ENCODE peak calls at places on chromosomes 6 and 20, in six cellular contexts. One of them, this sample, is unnamed.

GRCh38 chr20:9660236-9660868 is 146.0 kb downstream of the LAMP5 start:
- DNase-seq in fibroblast of gingiva: no peak
- DNase-seq in GM20000: no peak
- DNase-seq in amniotic stem cell: no peak
- DNase-seq in GM13976: no peak
- DNase-seq in psoas muscle: no peak
- DNase-seq in this sample: no peak

GRCh38 chr6:11208267-11208666 is 24.2 kb downstream of the NEDD9 start:
- DNase-seq in fibroblast of gingiva: no peak
- DNase-seq in GM13976: no peak
- DNase-seq in GM20000: no peak
- DNase-seq in amniotic stem cell: no peak
- DNase-seq in psoas muscle: no peak
- DNase-seq in this sample: no peak

GRCh38 chr6:147974376-147974775 is 368.3 kb upstream of the SASH1 start:
- DNase-seq in fibroblast of gingiva: peak; percentile 52
- DNase-seq in psoas muscle: no peak
- DNase-seq in GM13976: no peak
- DNase-seq in amniotic stem cell: no peak
- DNase-seq in GM20000: no peak
- DNase-seq in this sample: no peak

GRCh38 chr6:142326539-142326938 is 24.7 kb downstream of the ADGRG6 start:
- DNase-seq in fibroblast of gingiva: no peak
- DNase-seq in amniotic stem cell: no peak
- DNase-seq in psoas muscle: no peak
- DNase-seq in GM20000: no peak
- DNase-seq in GM13976: no peak
- DNase-seq in this sample: no peak

GRCh38 chr6:88008821-88009220 is 38.8 kb upstream of the SPACA1 start:
- DNase-seq in psoas muscle: no peak
- DNase-seq in amniotic stem cell: no peak
- DNase-seq in GM13976: no peak
- DNase-seq in GM20000: no peak
- DNase-seq in fibroblast of gingiva: peak; percentile 13
- DNase-seq in this sample: no peak

GRCh38 chr6:142913511-142914047 is 31.4 kb downstream of the HIVEP2 start:
- DNase-seq in GM13976: peak; percentile 63
- DNase-seq in psoas muscle: no peak
- DNase-seq in amniotic stem cell: no peak
- DNase-seq in GM20000: peak; percentile 78
- DNase-seq in fibroblast of gingiva: no peak
- DNase-seq in this sample: peak; percentile 77

GRCh38 chr20:18380908-18381529 is 85.8 kb downstream of the DZANK1 start:
- DNase-seq in GM20000: no peak
- DNase-seq in GM13976: no peak
- DNase-seq in psoas muscle: no peak
- DNase-seq in amniotic stem cell: no peak
- DNase-seq in fibroblast of gingiva: no peak
- DNase-seq in this sample: no peak

GRCh38 chr20:31823360-31824124 is 4.4 kb downstream of the MYLK2 start:
- DNase-seq in GM13976: no peak
- DNase-seq in psoas muscle: no peak
- DNase-seq in fibroblast of gingiva: no peak
- DNase-seq in amniotic stem cell: no peak
- DNase-seq in GM20000: no peak
- DNase-seq in this sample: no peak

GRCh38 chr20:32480361-32481199 is 104.6 kb downstream of the NOL4L start:
- DNase-seq in amniotic stem cell: no peak
- DNase-seq in fibroblast of gingiva: no peak
- DNase-seq in psoas muscle: no peak
- DNase-seq in GM13976: no peak
- DNase-seq in GM20000: no peak
- DNase-seq in this sample: no peak

GRCh38 chr6:160363016-160363996 is 15.1 kb downstream of the SLC22A3 start:
- DNase-seq in GM13976: no peak
- DNase-seq in amniotic stem cell: no peak
- DNase-seq in fibroblast of gingiva: no peak
- DNase-seq in psoas muscle: no peak
- DNase-seq in GM20000: no peak
- DNase-seq in this sample: no peak

GRCh38 chr6:55543633-55544309 is 35.2 kb downstream of the HMGCLL1 start:
- DNase-seq in GM20000: no peak
- DNase-seq in fibroblast of gingiva: no peak
- DNase-seq in amniotic stem cell: no peak
- DNase-seq in psoas muscle: no peak
- DNase-seq in GM13976: no peak
- DNase-seq in this sample: no peak

GRCh38 chr6:161438430-161439030 is 164.7 kb upstream of the AGPAT4 start:
- DNase-seq in psoas muscle: no peak
- DNase-seq in GM20000: no peak
- DNase-seq in amniotic stem cell: no peak
- DNase-seq in GM13976: no peak
- DNase-seq in fibroblast of gingiva: no peak
- DNase-seq in this sample: no peak

GRCh38 chr6:42331019-42331418 is 113.4 kb upstream of the MRPS10 start:
- DNase-seq in psoas muscle: no peak
- DNase-seq in fibroblast of gingiva: no peak
- DNase-seq in GM20000: no peak
- DNase-seq in GM13976: no peak
- DNase-seq in amniotic stem cell: no peak
- DNase-seq in this sample: no peak

GRCh38 chr6:40328376-40328987 is 258.7 kb downstream of the LRFN2 start:
- DNase-seq in GM20000: peak; percentile 19
- DNase-seq in fibroblast of gingiva: no peak
- DNase-seq in psoas muscle: no peak
- DNase-seq in amniotic stem cell: no peak
- DNase-seq in GM13976: no peak
- DNase-seq in this sample: no peak

GRCh38 chr20:31544600-31544999 is 30.4 kb downstream of the HM13 start:
- DNase-seq in psoas muscle: no peak
- DNase-seq in GM20000: no peak
- DNase-seq in GM13976: no peak
- DNase-seq in amniotic stem cell: no peak
- DNase-seq in fibroblast of gingiva: no peak
- DNase-seq in this sample: no peak

GRCh38 chr6:743320-744096 is 50.6 kb upstream of the EXOC2 start:
- DNase-seq in amniotic stem cell: no peak
- DNase-seq in psoas muscle: no peak
- DNase-seq in GM13976: no peak
- DNase-seq in fibroblast of gingiva: no peak
- DNase-seq in GM20000: no peak
- DNase-seq in this sample: no peak

GRCh38 chr6:130927305-130927704 is 100.1 kb downstream of the SMLR1 start:
- DNase-seq in psoas muscle: no peak
- DNase-seq in GM13976: no peak
- DNase-seq in amniotic stem cell: no peak
- DNase-seq in GM20000: no peak
- DNase-seq in fibroblast of gingiva: no peak
- DNase-seq in this sample: no peak

GRCh38 chr6:14277405-14277930 is 159.9 kb downstream of the CD83 start:
- DNase-seq in amniotic stem cell: no peak
- DNase-seq in fibroblast of gingiva: no peak
- DNase-seq in psoas muscle: no peak
- DNase-seq in GM20000: no peak
- DNase-seq in GM13976: peak; percentile 31
- DNase-seq in this sample: peak; percentile 26

GRCh38 chr6:142845143-142845571 is 99.8 kb downstream of the HIVEP2 start:
- DNase-seq in GM13976: peak; percentile 35
- DNase-seq in amniotic stem cell: no peak
- DNase-seq in fibroblast of gingiva: no peak
- DNase-seq in GM20000: peak; percentile 20
- DNase-seq in psoas muscle: no peak
- DNase-seq in this sample: peak; percentile 32

GRCh38 chr6:136103763-136104311 is 146.3 kb downstream of the MTFR2 start:
- DNase-seq in psoas muscle: peak; percentile 23
- DNase-seq in amniotic stem cell: no peak
- DNase-seq in fibroblast of gingiva: no peak
- DNase-seq in GM20000: no peak
- DNase-seq in GM13976: no peak
- DNase-seq in this sample: no peak

GRCh38 chr6:11701568-11701967 is 77.0 kb downstream of the ADTRP start:
- DNase-seq in fibroblast of gingiva: no peak
- DNase-seq in amniotic stem cell: no peak
- DNase-seq in GM20000: no peak
- DNase-seq in psoas muscle: no peak
- DNase-seq in GM13976: no peak
- DNase-seq in this sample: no peak

GRCh38 chr6:150273457-150274309 is 95.1 kb upstream of the IYD start:
- DNase-seq in amniotic stem cell: no peak
- DNase-seq in psoas muscle: peak; percentile 45
- DNase-seq in GM13976: no peak
- DNase-seq in GM20000: peak; percentile 9
- DNase-seq in fibroblast of gingiva: no peak
- DNase-seq in this sample: no peak

GRCh38 chr6:140487586-140487985 is 1113.1 kb upstream of the CITED2 start:
- DNase-seq in psoas muscle: no peak
- DNase-seq in amniotic stem cell: no peak
- DNase-seq in fibroblast of gingiva: peak; percentile 59
- DNase-seq in GM20000: no peak
- DNase-seq in GM13976: no peak
- DNase-seq in this sample: no peak

GRCh38 chr6:88869263-88870023 is 94.0 kb downstream of the RNGTT start:
- DNase-seq in fibroblast of gingiva: peak; percentile 73
- DNase-seq in amniotic stem cell: no peak
- DNase-seq in GM13976: no peak
- DNase-seq in GM20000: no peak
- DNase-seq in psoas muscle: no peak
- DNase-seq in this sample: no peak

GRCh38 chr6:78538002-78538401 is 329.3 kb upstream of the IRAK1BP1 start:
- DNase-seq in fibroblast of gingiva: no peak
- DNase-seq in psoas muscle: no peak
- DNase-seq in GM13976: no peak
- DNase-seq in amniotic stem cell: no peak
- DNase-seq in GM20000: no peak
- DNase-seq in this sample: no peak

GRCh38 chr6:43953794-43954310 is 173.4 kb downstream of the MRPL14 start:
- DNase-seq in amniotic stem cell: no peak
- DNase-seq in GM13976: no peak
- DNase-seq in fibroblast of gingiva: no peak
- DNase-seq in psoas muscle: peak; percentile 81
- DNase-seq in GM20000: no peak
- DNase-seq in this sample: no peak

GRCh38 chr6:23647045-23647444 is 479.0 kb upstream of the NRSN1 start:
- DNase-seq in psoas muscle: no peak
- DNase-seq in GM20000: no peak
- DNase-seq in GM13976: no peak
- DNase-seq in amniotic stem cell: no peak
- DNase-seq in fibroblast of gingiva: no peak
- DNase-seq in this sample: no peak

GRCh38 chr6:35534396-35535170 is 21.9 kb upstream of the TULP1 start:
- DNase-seq in psoas muscle: no peak
- DNase-seq in amniotic stem cell: no peak
- DNase-seq in GM13976: no peak
- DNase-seq in fibroblast of gingiva: no peak
- DNase-seq in GM20000: no peak
- DNase-seq in this sample: no peak

GRCh38 chr20:53677447-53678314 is 84.0 kb upstream of the ZNF217 start:
- DNase-seq in GM20000: no peak
- DNase-seq in fibroblast of gingiva: peak; percentile 34
- DNase-seq in amniotic stem cell: no peak
- DNase-seq in psoas muscle: no peak
- DNase-seq in GM13976: no peak
- DNase-seq in this sample: no peak

GRCh38 chr20:32976746-32977145 is 27.5 kb downstream of the SUN5 start:
- DNase-seq in fibroblast of gingiva: no peak
- DNase-seq in psoas muscle: no peak
- DNase-seq in amniotic stem cell: no peak
- DNase-seq in GM20000: no peak
- DNase-seq in GM13976: no peak
- DNase-seq in this sample: no peak

GRCh38 chr6:40962241-40962640 is 76.8 kb downstream of the UNC5CL start:
- DNase-seq in amniotic stem cell: no peak
- DNase-seq in fibroblast of gingiva: peak; percentile 6
- DNase-seq in GM20000: peak; percentile 31
- DNase-seq in psoas muscle: no peak
- DNase-seq in GM13976: peak; percentile 45
- DNase-seq in this sample: peak; percentile 37

GRCh38 chr20:1906361-1907051 is 11.3 kb downstream of the SIRPA start:
- DNase-seq in fibroblast of gingiva: no peak
- DNase-seq in psoas muscle: no peak
- DNase-seq in GM20000: peak; percentile 31
- DNase-seq in amniotic stem cell: no peak
- DNase-seq in GM13976: no peak
- DNase-seq in this sample: peak; percentile 43

GRCh38 chr20:62066339-62066982 is 780 bp upstream of the TAF4 start:
- DNase-seq in amniotic stem cell: peak; percentile 5
- DNase-seq in GM13976: peak; percentile 77
- DNase-seq in psoas muscle: peak; percentile 43
- DNase-seq in GM20000: no peak
- DNase-seq in fibroblast of gingiva: no peak
- DNase-seq in this sample: peak; percentile 68

GRCh38 chr6:7629321-7629720 is 39.3 kb downstream of the SNRNP48 start:
- DNase-seq in psoas muscle: no peak
- DNase-seq in amniotic stem cell: no peak
- DNase-seq in fibroblast of gingiva: no peak
- DNase-seq in GM20000: no peak
- DNase-seq in GM13976: no peak
- DNase-seq in this sample: no peak

GRCh38 chr6:156427345-156427744 is 349.8 kb upstream of the ARID1B start:
- DNase-seq in psoas muscle: peak; percentile 43
- DNase-seq in amniotic stem cell: peak; percentile 65
- DNase-seq in fibroblast of gingiva: peak; percentile 49
- DNase-seq in GM20000: no peak
- DNase-seq in GM13976: no peak
- DNase-seq in this sample: no peak

GRCh38 chr6:138503881-138504680 is 4.8 kb upstream of the NHSL1 start:
- DNase-seq in amniotic stem cell: no peak
- DNase-seq in GM13976: no peak
- DNase-seq in fibroblast of gingiva: no peak
- DNase-seq in psoas muscle: no peak
- DNase-seq in GM20000: no peak
- DNase-seq in this sample: no peak

GRCh38 chr6:6588924-6589696 is 590 bp downstream of the LY86 start:
- DNase-seq in GM13976: no peak
- DNase-seq in psoas muscle: no peak
- DNase-seq in amniotic stem cell: no peak
- DNase-seq in GM20000: no peak
- DNase-seq in fibroblast of gingiva: no peak
- DNase-seq in this sample: no peak

GRCh38 chr6:147285087-147285855 is 81.1 kb downstream of the STXBP5 start:
- DNase-seq in psoas muscle: no peak
- DNase-seq in GM13976: peak; percentile 44
- DNase-seq in GM20000: peak; percentile 15
- DNase-seq in amniotic stem cell: peak; percentile 26
- DNase-seq in fibroblast of gingiva: peak; percentile 52
- DNase-seq in this sample: peak; percentile 21

GRCh38 chr6:16758163-16758975 is 2.9 kb downstream of the ATXN1 start:
- DNase-seq in psoas muscle: no peak
- DNase-seq in amniotic stem cell: no peak
- DNase-seq in GM13976: no peak
- DNase-seq in GM20000: no peak
- DNase-seq in fibroblast of gingiva: peak; percentile 40
- DNase-seq in this sample: no peak

This sample was measured in GM10248.